ENCODE peak calls at places on chromosome 22, in ten cellular contexts. V is uterus, U is lower leg skin, Z is IMR-90, R is right lobe of liver, H is HepG2, T is ovary, G is H54, M is testis, K is endothelial cell of umbilical vein. P is an unnamed sample.

GRCh38 chr22:38777087-38777671 is 16.8 kb downstream of the DNAL4 start:
- DNase-seq in U (no peak), T (no peak), V (no peak), Z (no peak), K (no peak), H (no peak), G (no peak), R (no peak), M (no peak), P (no peak)

GRCh38 chr22:29172216-29172615 is 33.5 kb upstream of the EMID1 start:
- DNase-seq in H (no peak), K (no peak), M (no peak), V (no peak), T (no peak), R (no peak), G (no peak), Z (no peak), U (no peak), P (no peak)

GRCh38 chr22:47154621-47155081 is 392.2 kb downstream of the TBC1D22A start:
- DNase-seq in Z (peak), U (no peak), V (peak), G (peak), K (no peak), R (no peak), H (no peak), T (peak), M (peak), P (no peak)

GRCh38 chr22:37457093-37457893 is 28.9 kb downstream of the MFNG start:
- DNase-seq in M (peak), T (peak), Z (peak), K (peak), R (peak), G (peak), V (peak), H (peak), U (peak), P (peak)

GRCh38 chr22:29050457-29050856 is 11.2 kb downstream of the C22orf31 start:
- DNase-seq in V (no peak), T (no peak), Z (no peak), U (no peak), G (no peak), H (no peak), R (no peak), M (no peak), K (no peak), P (no peak)

GRCh38 chr22:41923595-41924276 is 2.9 kb downstream of the TNFRSF13C start:
- DNase-seq in T (no peak), V (no peak), M (no peak), K (no peak), U (no peak), H (no peak), R (no peak), G (no peak), Z (no peak), P (no peak)

GRCh38 chr22:27715078-27715477 is 86.5 kb downstream of the MN1 start:
- DNase-seq in G (no peak), H (no peak), M (no peak), R (no peak), V (no peak), Z (no peak), K (no peak), T (no peak), U (no peak), P (no peak)

GRCh38 chr22:31081963-31082605 is 966 bp downstream of the SMTN start:
- DNase-seq in V (peak), H (no peak), U (no peak), R (no peak), G (no peak), K (peak), Z (peak), M (no peak), T (peak), P (no peak)

GRCh38 chr22:29122041-29122440 is 49.2 kb downstream of the KREMEN1 start:
- DNase-seq in R (no peak), M (no peak), Z (no peak), H (no peak), G (no peak), K (no peak), U (no peak), V (no peak), T (no peak), P (no peak)

GRCh38 chr22:37599161-37599560 is 9.5 kb upstream of the GGA1 start:
- DNase-seq in V (no peak), Z (no peak), K (no peak), H (no peak), T (no peak), G (no peak), U (peak), R (no peak), M (peak), P (no peak)

GRCh38 chr22:38965614-38966378 is 8.4 kb downstream of the APOBEC3A start:
- DNase-seq in V (no peak), R (no peak), U (no peak), M (no peak), H (no peak), Z (no peak), G (no peak), K (no peak), T (no peak), P (peak)

DNA sequence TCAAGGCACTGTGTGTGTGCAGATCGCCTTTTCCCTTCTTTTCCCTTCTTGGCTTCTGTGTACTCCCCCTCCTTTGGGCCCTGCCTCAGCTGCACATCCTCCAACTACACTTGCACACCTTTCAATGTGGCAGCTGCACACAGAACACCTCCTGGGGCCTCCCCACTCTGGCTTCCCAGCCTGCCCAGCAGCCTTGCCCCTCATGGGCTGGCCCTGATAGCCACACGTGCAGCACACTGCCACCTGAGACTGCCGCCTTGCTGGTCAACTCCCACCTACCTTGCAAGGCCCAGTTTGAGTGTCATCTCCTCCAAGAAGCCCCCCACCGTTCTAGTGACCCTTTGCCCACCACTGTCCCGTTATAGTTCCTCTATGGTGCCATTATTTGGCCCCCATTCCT is 77.3 kb upstream of the ARFGAP3 start:
- DNase-seq in G (no peak), U (no peak), K (no peak), M (no peak), Z (no peak), H (no peak), T (peak), R (no peak), V (no peak), P (no peak)
- TF ChIP-seq POLR2A in G (no peak), U (no peak), K (no peak), M (no peak), Z (no peak), H (no peak), T (no peak), R (no peak), V (no peak), P (no peak)

GRCh38 chr22:23786752-23787599 is at the start of gene SMARCB1:
- DNase-seq in U (peak), K (peak), H (peak), R (peak), V (peak), G (peak), T (peak), Z (peak), M (peak), P (peak)
- TF ChIP-seq POLR2A in U (peak), K (peak), H (peak), R (peak), V (peak), G (peak), T (peak), Z (peak), M (peak), P (peak)

GRCh38 chr22:50506611-50507420 is 686 bp downstream of the LMF2 start:
- DNase-seq in K (no peak), V (no peak), H (no peak), U (no peak), Z (no peak), R (peak), T (peak), M (no peak), G (no peak), P (peak)
- TF ChIP-seq POLR2A in K (no peak), V (no peak), H (no peak), U (no peak), Z (no peak), R (no peak), T (no peak), M (no peak), G (no peak), P (no peak)

GRCh38 chr22:44025171-44026065 is 1.3 kb downstream of the PARVB start:
- DNase-seq in M (peak), V (peak), K (peak), R (peak), Z (no peak), G (no peak), H (no peak), T (no peak), U (peak), P (peak)

GRCh38 chr22:44028091-44028490 is 4.0 kb downstream of the PARVB start:
- DNase-seq in H (no peak), M (no peak), R (no peak), K (no peak), T (no peak), V (no peak), G (no peak), U (no peak), Z (no peak), P (no peak)

GRCh38 chr22:44029069-44029468 is 5.0 kb downstream of the PARVB start:
- DNase-seq in T (no peak), R (no peak), Z (no peak), G (no peak), V (no peak), U (no peak), M (no peak), H (no peak), K (no peak), P (no peak)

GRCh38 chr22:44026066-44026629 is 2.0 kb downstream of the PARVB start:
- DNase-seq in T (no peak), Z (no peak), R (no peak), G (no peak), U (no peak), K (peak), M (no peak), H (no peak), V (no peak), P (no peak)

GRCh38 chr22:44026630-44027511 is 2.8 kb downstream of the PARVB start:
- DNase-seq in Z (peak), K (peak), R (peak), M (peak), U (peak), V (peak), H (no peak), T (no peak), G (no peak), P (peak)
- TF ChIP-seq POLR2A in Z (peak), K (peak), R (peak), M (no peak), U (no peak), V (peak), H (no peak), T (no peak), G (no peak), P (peak)